ENCODE peak calls at places on chromosomes 2 and 18, in six cellular contexts. B, I, F, M, A and V are unnamed samples. For H3K4me1 and H3K36me3, the result is how much of the 10 kb centered on the place peaks cover.

GRCh38 chr2:201254331-201254730 is 6.0 kb upstream of the CASP8 start:
- DNase-seq in B (peak), I (peak), F (no peak), M (no peak), A (peak), V (no peak)

GRCh38 chr2:54899576-54900200 is 150.6 kb downstream of the RTN4 start:
- DNase-seq in B (peak), I (no peak), F (no peak), M (peak), A (peak), V (no peak)

GRCh38 chr2:88638743-88639142 is 11.5 kb upstream of the EIF2AK3 start:
- DNase-seq in B (no peak), I (no peak), F (no peak), M (no peak), A (no peak), V (no peak)

GRCh38 chr2:58441643-58442042 is 200.5 kb upstream of the FANCL start:
- DNase-seq in B (peak), I (no peak), F (no peak), M (no peak), A (no peak), V (no peak)

GRCh38 chr18:21686282-21687105 is 18.1 kb downstream of the ABHD3 start:
- DNase-seq in B (no peak), I (no peak), F (no peak), M (no peak), A (no peak), V (no peak)

GRCh38 chr2:178700922-178701342 is 106.3 kb downstream of the TTN start:
- DNase-seq in B (peak), I (no peak), F (no peak), M (peak), A (no peak), V (no peak)

GRCh38 chr18:5370332-5370731 is 74.8 kb upstream of the ZBTB14 start:
- DNase-seq in B (peak), I (no peak), F (no peak), M (no peak), A (no peak), V (no peak)

GRCh38 chr2:100056478-100056877 is 85.9 kb downstream of the AFF3 start:
- DNase-seq in B (no peak), I (no peak), F (no peak), M (no peak), A (no peak), V (no peak)

GRCh38 chr2:134917219-134917957 is 1.2 kb upstream of the CCNT2 start:
- DNase-seq in B (no peak), I (peak), F (peak), M (no peak), A (peak), V (no peak)

DNA sequence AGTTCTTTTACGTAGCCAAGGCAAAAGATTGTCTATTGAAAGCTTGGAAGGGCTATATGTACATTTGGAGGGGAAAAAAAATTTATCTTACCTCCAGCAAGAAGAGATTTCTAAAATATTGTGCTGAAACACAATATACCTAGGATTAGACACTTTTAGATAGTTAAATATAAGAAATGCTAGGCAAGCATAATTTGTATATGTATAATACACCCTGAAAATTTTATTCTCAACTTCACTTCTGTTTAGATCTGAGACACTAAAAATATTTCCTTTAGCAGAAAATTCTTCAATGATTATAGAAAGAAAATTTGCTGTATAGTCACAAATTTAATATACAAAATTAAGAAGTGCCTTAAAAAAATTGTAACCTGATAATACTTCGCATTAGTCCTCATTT is 42.6 kb downstream of the ITGAV start:
- DNase-seq in B (no peak), I (no peak), F (no peak), M (no peak), A (no peak), V (no peak)
- H3K27ac ChIP-seq in B (no peak), I (no peak), F (no peak), M (no peak), A (no peak), V (no peak)

DNA sequence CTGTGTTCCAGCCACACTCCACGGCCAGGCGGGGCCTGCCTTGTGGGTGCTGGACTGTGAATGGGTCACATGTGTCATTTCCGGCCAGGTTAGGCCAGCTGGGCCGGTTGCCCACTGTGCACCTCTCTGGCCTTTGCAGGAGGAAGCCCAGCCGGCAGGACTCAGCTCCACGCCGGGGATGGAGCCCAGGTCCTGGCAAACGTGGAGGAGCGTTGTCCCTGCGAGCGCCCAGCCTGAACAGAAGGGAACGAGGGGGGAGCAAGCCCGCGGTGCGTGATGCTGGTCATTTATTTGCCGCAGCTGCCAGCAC is 152.9 kb downstream of the PXDN start:
- DNase-seq in B (no peak), I (no peak), F (peak), M (no peak), A (no peak), V (no peak)
- H3K4me1 ChIP-seq in B (under half), I (under half), F (under half), M (under half), A (under half), V (under half)

DNA sequence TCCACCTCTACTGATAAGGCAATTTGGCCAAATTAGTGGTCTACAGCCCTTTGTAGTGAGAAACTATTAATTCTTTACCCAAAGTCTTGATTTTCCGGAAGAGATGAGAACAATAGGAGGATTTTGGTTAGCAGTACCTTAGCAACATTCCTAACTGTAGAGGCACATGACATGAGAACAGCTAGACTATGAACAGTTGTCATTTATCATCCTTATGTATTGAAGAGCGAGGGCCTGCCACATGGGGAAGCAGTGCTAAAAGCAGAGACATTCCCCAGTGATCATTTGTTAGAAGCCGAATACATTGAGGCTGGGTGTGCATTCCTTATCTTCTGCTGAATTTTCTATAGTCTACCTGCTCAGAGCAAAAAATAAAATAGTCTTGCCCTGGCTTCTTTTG is 65.2 kb downstream of the RBBP8 start:
- DNase-seq in B (peak), I (no peak), F (no peak), M (no peak), A (no peak), V (no peak)
- H3K36me3 ChIP-seq in B (under half), I (under half), F (half or more), M (under half), A (under half), V (under half)

GRCh38 chr2:237704476-237705224 is 77.3 kb downstream of the LRRFIP1 start:
- DNase-seq in B (no peak), I (no peak), F (no peak), M (no peak), A (no peak), V (no peak)
- H3K27ac ChIP-seq in B (no peak), I (peak), F (peak), M (no peak), A (no peak), V (no peak)

GRCh38 chr2:9623151-9623550 is 7.6 kb downstream of the YWHAQ start:
- DNase-seq in B (no peak), I (no peak), F (no peak), M (no peak), A (no peak), V (no peak)
- H3K4me1 ChIP-seq in B (under half), I (under half), F (under half), M (under half), A (half or more), V (under half)

GRCh38 chr2:202881570-202881969 is 10.0 kb upstream of the ICA1L start:
- DNase-seq in B (no peak), I (no peak), F (no peak), M (no peak), A (no peak), V (no peak)
- H3K36me3 ChIP-seq in B (under half), I (under half), F (half or more), M (under half), A (under half), V (under half)

GRCh38 chr2:143635302-143635701 is 506.1 kb downstream of the ARHGAP15 start:
- DNase-seq in B (no peak), I (no peak), F (no peak), M (no peak), A (no peak), V (no peak)

GRCh38 chr2:143632751-143633374 is 503.6 kb downstream of the ARHGAP15 start:
- DNase-seq in B (no peak), I (no peak), F (no peak), M (no peak), A (no peak), V (no peak)

DNA sequence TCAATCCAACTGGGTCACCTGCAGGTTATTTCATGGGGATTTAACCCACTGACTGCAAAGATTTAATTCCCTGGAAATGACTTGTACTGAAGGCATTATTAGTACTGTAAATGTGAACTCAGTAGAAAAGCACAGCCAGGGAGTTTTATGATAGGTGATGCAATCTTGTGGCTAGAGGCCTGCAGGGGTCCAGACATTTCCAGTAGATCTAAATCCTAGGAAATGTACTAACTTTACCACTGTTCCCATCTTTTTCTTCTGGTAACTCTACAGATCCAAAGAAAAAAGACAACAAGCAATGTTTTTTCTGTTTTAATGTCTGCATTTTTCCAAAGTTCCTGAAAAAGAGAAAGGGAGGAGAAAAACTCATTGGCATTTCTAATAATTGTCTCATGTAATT is 500.1 kb downstream of the ARHGAP15 start:
- DNase-seq in B (no peak), I (no peak), F (no peak), M (no peak), A (no peak), V (no peak)
- H3K27ac ChIP-seq in B (no peak), I (no peak), F (no peak), M (no peak), A (no peak), V (no peak)

GRCh38 chr2:95057535-95058453 is 32.3 kb downstream of the MAL start:
- DNase-seq in B (no peak), I (no peak), F (no peak), M (no peak), A (no peak), V (no peak)

GRCh38 chr2:95059656-95060370 is 34.3 kb downstream of the MAL start:
- DNase-seq in B (no peak), I (no peak), F (no peak), M (no peak), A (no peak), V (no peak)

GRCh38 chr2:95058466-95058988 is 33.0 kb downstream of the MAL start:
- DNase-seq in B (no peak), I (no peak), F (no peak), M (no peak), A (no peak), V (no peak)

GRCh38 chr2:95060446-95061118 is 35.1 kb downstream of the MAL start:
- DNase-seq in B (no peak), I (no peak), F (no peak), M (no peak), A (no peak), V (no peak)

GRCh38 chr2:95058989-95059601 is 33.6 kb downstream of the MAL start:
- DNase-seq in B (no peak), I (no peak), F (no peak), M (no peak), A (peak), V (no peak)
- H3K4me1 ChIP-seq in B (under half), I (under half), F (under half), M (under half), A (under half), V (under half)

DNA sequence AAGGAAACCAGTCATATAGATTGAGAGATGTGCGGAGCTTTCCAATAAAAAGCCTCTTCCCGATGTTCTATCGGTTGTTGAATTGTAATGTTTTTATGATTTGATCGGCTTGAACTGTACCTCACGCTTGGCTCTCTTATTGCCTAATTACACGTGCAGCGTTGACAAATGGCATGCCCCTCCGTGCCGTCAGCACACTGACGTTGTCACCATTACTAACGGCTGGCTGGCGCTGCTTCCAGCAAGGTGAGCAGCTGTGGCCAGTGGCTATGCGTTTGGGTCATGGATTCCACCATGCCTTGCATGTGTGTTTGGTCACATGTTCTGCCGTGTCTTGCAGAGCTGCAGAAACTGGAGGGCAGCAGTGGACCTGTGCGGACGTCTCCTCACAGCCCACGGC is 42.0 kb downstream of the TRAPPC12 start:
- DNase-seq in B (no peak), I (no peak), F (no peak), M (no peak), A (peak), V (no peak)
- H3K36me3 ChIP-seq in B (under half), I (under half), F (half or more), M (under half), A (under half), V (under half)

GRCh38 chr2:19859565-19859964 is 42.2 kb downstream of the TTC32 start:
- DNase-seq in B (no peak), I (no peak), F (no peak), M (no peak), A (no peak), V (no peak)
- H3K27ac ChIP-seq in B (no peak), I (peak), F (no peak), M (no peak), A (no peak), V (no peak)